ENCODE peak calls at places on chromosomes 3 and 15, in four cellular contexts. H is GM12878, Q is K562, L is H1. O is an unnamed sample.

GRCh38 chr15:31327674-31328424 is 1.2 kb downstream of the KLF13 start:
- DNase-seq in Q (peak), H (no peak), L (no peak), O (no peak)

GRCh38 chr3:49593046-49593445 is 38.8 kb downstream of the BSN start:
- DNase-seq in H (no peak), L (no peak), Q (no peak), O (no peak)

GRCh38 chr3:57755368-57756021 is 614 bp upstream of the SLMAP start:
- DNase-seq in H (no peak), Q (peak), L (no peak), O (peak)

GRCh38 chr3:61956236-61956635 is 394.9 kb downstream of the PTPRG start:
- DNase-seq in L (no peak), Q (no peak), H (no peak), O (no peak)

GRCh38 chr15:81313686-81314085 is 10.3 kb downstream of the STARD5 start:
- DNase-seq in Q (no peak), H (no peak), L (no peak), O (no peak)

GRCh38 chr3:11720220-11721113 is 76.8 kb upstream of the VGLL4 start:
- DNase-seq in H (no peak), L (peak), Q (no peak), O (peak)

GRCh38 chr15:95298729-95299128 is 1031.8 kb upstream of the NR2F2 start:
- DNase-seq in Q (no peak), L (no peak), H (no peak), O (no peak)

GRCh38 chr15:48999314-48999713 is 35.6 kb upstream of the SHC4 start:
- DNase-seq in H (no peak), Q (no peak), L (no peak), O (no peak)

GRCh38 chr3:157351981-157352380 is 84.7 kb upstream of the PTX3 start:
- DNase-seq in H (no peak), Q (no peak), L (no peak), O (no peak)

GRCh38 chr3:81033690-81034089 is 727.8 kb downstream of the GBE1 start:
- DNase-seq in L (no peak), H (no peak), Q (no peak), O (no peak)
- TF ChIP-seq EZH2 in L (no peak), H (no peak), Q (no peak), O (no peak)

DNA sequence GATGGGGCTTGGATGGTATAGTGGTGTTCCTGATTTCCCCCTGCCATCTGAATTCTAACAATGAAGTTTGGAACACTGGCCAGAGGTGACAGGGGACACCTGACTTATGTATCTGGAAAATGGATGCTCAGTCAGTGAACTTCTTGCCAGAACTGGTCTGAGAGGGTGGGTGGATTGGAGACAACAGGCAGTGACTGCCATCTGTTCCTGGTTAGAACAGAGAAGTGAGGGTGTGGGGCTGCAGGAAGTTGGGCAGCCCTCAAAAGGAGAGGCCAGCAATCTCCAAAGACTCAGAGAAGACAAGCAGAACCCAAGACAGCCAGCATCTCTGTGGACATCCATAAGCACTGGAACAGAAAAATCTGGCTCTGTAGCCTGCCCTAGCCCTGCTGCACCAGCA is 50.5 kb downstream of the ANP32A start:
- DNase-seq in L (no peak), Q (no peak), H (no peak), O (no peak)
- TF ChIP-seq EGR1 in L (no peak), Q (no peak), H (no peak), O (no peak)

DNA sequence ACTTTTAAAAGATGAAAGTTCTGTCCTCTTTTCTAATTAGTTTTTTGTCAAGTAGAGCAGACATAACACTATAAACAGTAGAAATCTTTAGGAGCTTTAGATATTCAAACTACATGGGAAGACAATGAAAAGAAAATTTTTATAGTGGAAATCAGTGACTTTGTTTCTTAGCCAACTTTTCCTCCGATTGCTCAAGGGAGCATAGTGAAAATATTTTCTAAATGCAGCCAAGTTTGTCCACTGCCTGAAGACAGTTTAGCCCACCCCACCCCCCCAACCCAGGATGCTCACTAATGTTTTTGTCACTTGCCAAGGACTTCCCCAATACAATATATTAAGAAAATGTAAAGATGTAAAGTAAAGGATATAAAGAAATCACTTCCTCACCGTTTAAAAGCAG is 114.8 kb downstream of the PLD1 start:
- DNase-seq in Q (no peak), L (no peak), H (no peak), O (no peak)
- TF ChIP-seq EZH2 in Q (no peak), L (no peak), H (no peak), O (no peak)

GRCh38 chr3:17431004-17431403 is 311.4 kb downstream of the TBC1D5 start:
- DNase-seq in Q (peak), H (no peak), L (no peak), O (peak)
- TF ChIP-seq EGR1 in Q (no peak), H (no peak), L (no peak), O (no peak)

DNA sequence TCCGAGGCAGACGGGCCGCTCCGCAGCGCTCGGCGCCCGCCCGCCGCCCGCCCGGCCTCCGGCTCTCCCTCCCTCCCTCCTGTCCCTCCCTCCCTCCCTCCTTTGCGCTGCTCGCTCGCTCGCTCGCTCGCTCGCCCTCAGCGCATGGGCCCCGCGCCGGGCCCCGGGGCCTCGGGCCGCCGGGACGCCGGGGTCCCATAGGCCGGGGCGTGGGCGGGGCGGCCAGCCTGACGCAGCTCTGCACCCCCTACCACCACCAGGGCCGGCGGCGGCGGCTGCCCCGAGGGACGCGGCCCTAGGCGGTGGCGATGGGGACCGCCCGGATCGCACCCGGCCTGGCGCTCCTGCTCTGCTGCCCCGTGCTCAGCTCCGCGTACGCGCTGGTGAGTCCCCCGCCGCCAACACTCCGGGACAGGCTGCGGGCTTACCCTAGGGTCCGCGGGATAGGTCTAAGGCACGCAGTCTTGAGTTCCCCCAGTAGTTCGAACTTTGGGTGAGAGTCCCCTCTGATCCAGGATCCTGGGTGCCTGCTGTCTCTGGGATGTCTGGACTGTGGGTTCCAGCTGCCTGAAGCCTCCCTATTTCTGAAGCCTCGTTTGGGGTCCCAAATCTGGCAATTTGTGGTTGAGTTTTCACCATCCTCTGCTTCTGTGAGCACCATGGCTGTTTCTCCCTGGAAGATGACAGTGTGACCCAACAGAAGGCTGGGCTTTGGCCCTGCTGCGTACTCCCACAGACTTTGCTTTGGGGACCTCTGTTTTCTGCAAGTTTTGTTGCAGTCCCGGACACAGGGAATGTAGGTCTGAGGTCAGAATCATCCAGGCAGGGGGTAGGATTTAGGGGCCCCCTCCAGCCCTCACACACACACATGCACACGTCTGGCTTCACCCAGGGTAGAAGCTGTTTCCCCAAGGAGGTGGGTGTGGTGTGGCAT is 6.0 kb downstream of the PTH1R start:
- DNase-seq in Q (no peak), H (no peak), L (no peak), O (no peak)
- TF ChIP-seq EZH2 in Q (no peak), H (no peak), L (peak), O (no peak)

GRCh38 chr3:128381609-128382008 is 85.1 kb downstream of the DNAJB8 start:
- DNase-seq in Q (no peak), H (no peak), L (no peak), O (no peak)

GRCh38 chr3:128382221-128382807 is 84.4 kb downstream of the DNAJB8 start:
- DNase-seq in H (no peak), Q (no peak), L (no peak), O (no peak)

GRCh38 chr3:128385080-128385832 is 81.4 kb downstream of the DNAJB8 start:
- DNase-seq in L (no peak), Q (no peak), H (no peak), O (no peak)

GRCh38 chr3:128380719-128381118 is 86.0 kb downstream of the DNAJB8 start:
- DNase-seq in L (no peak), H (no peak), Q (peak), O (no peak)

DNA sequence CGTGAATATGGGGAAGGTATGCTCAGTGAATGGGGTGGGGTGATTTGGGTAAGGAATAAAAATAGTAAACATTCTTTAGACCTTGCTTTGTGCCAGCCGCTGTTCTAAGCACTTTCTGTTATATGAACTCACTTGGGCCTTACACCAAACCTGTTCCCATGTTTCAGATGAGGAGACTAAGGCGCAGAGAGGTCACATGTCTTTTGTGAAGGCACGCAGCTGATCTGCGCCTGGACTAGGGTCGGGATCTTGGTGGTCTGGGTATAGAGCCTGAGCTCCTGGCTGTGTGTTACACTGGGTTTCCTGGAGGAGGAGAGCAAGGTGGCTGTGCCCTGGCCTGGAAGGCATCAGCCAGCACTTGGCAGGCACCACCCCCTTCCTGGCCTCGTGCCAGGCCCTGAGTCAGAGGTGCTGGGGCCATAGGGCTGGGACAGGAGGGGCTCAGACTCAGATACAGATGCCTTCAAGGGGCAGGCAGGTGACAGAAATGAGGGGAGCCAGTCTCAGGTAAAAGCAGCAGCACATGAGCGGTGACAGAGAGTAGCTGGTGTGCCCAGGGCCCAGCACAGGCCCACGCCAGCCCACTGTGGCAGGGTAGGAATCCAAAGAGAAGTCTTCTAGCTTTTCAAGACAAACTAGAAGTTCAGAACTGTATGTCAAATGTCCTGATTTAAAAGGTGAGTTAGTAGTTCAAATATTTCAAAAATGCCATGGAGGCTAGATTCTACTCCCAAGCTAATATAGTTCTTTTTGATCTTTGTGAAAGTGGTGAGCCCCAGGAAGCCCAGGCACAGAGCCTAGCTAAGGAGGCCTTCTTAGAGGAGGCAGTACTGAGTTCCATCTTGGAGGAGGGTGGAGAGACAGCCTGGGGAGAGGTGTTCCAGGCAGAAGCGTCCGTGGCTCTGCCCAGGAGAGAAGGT is 83.1 kb downstream of the DNAJB8 start:
- DNase-seq in H (no peak), L (no peak), Q (peak), O (peak)
- TF ChIP-seq EGR1 in H (no peak), L (no peak), Q (no peak), O (no peak)

GRCh38 chr3:138234401-138235179 is 47.5 kb downstream of the ARMC8 start:
- DNase-seq in Q (no peak), L (no peak), H (no peak), O (no peak)

GRCh38 chr3:138230525-138230924 is 43.4 kb downstream of the ARMC8 start:
- DNase-seq in Q (no peak), H (no peak), L (no peak), O (no peak)

GRCh38 chr3:138227650-138228049 is 40.5 kb downstream of the ARMC8 start:
- DNase-seq in H (no peak), L (no peak), Q (no peak), O (no peak)

DNA sequence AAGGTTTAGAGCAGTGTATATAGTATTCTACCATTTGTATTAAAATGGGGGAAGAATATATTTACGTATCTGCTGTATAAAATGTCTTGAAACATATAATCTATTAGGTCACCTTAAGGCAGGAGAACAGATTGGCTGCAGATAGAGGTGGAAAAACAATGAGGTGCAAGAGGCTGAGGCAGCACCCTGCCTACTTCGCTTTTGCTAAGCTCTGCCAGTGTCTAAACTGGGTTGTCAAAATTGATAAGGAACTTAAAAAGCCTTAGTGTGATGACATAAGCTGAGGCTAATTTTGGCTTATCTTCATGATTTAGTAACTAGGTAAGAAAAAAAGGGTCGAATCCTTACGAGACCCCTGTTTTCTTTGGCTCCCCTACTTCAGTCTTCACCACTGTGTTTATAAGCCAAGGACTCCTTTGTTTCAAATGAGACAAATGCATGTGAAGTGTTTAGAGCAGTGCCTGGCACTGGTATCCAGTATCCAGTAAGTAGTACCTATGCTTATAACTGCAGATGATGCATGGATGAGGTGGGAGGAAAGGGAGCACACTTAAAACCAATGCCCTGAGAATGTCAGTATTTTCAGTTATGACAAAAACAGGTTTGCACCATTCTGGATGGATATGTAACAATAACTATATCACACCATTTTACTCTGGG is 45.7 kb downstream of the ARMC8 start:
- DNase-seq in Q (no peak), L (no peak), H (no peak), O (no peak)
- TF ChIP-seq EZH2 in Q (no peak), L (no peak), H (no peak), O (no peak)

GRCh38 chr3:42578054-42578453 is 3.7 kb downstream of the SEC22C start:
- DNase-seq in L (no peak), H (no peak), Q (no peak), O (no peak)

GRCh38 chr3:42569743-42570142 is 12.0 kb downstream of the SEC22C start:
- DNase-seq in Q (no peak), L (no peak), H (no peak), O (no peak)

GRCh38 chr3:42575137-42575741 is 6.5 kb downstream of the SEC22C start:
- DNase-seq in Q (no peak), L (no peak), H (no peak), O (no peak)

DNA sequence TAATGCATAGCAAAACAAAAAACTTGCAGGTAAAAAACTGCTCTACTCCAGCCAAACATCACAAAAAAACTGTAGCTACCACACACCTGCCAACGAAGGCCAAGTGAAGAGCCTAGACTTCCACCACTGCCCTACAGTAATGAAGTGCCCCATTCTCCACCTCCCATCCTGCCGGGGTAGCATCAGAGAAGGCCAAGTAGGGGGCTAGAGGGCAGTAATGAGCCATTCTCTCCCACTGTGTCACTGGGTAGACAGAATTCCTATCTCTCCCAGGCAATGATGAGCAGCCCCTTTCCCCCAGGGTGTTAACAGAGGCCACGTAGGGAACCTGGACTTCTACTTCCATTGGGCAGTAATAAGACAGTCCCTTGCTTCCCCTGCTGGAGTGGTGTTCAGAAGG is 9.5 kb downstream of the SEC22C start:
- DNase-seq in H (no peak), Q (peak), L (no peak), O (peak)
- TF ChIP-seq EGR1 in H (no peak), Q (no peak), L (no peak), O (no peak)

GRCh38 chr3:55484191-55484644 is 2.9 kb downstream of the WNT5A start:
- DNase-seq in Q (no peak), L (no peak), H (no peak), O (no peak)
- TF ChIP-seq EZH2 in Q (no peak), L (peak), H (no peak), O (no peak)

GRCh38 chr3:8816106-8816505 is 46.7 kb upstream of the OXTR start:
- DNase-seq in H (no peak), Q (no peak), L (no peak), O (no peak)
- TF ChIP-seq EGR1 in H (no peak), Q (no peak), L (no peak), O (no peak)

O was measured in HCT116.